ENCODE peak calls at places on chromosomes 12 and 14, in nine cellular contexts. I is uterus, C is hepatocyte, B is cardiac muscle cell, K is fibroblast of villous mesenchyme, R is HL-60, X is spleen, Q is esophagus squamous epithelium, E is cardiac fibroblast. W is an unnamed sample.

GRCh38 chr12:39620664-39621658 is 1.4 kb upstream of the ABCD2 start:
- DNase-seq in X (peak; percentile 72), K (peak; percentile 1), I (no peak), R (no peak), C (no peak), Q (no peak), B (peak; percentile 10), E (no peak), W (peak; percentile 14)

GRCh38 chr14:48325486-48325885 is 650.1 kb upstream of the MDGA2 start:
- DNase-seq in B (no peak), C (no peak), R (no peak), I (no peak), E (no peak), X (no peak), Q (no peak), K (no peak), W (no peak)

GRCh38 chr12:71195338-71195896 is 37.6 kb upstream of the TSPAN8 start:
- DNase-seq in C (peak; percentile 14), I (no peak), X (no peak), B (no peak), Q (no peak), K (no peak), R (no peak), E (no peak), W (no peak)

GRCh38 chr14:74952697-74953484 is 2.5 kb downstream of the PGF start:
- DNase-seq in Q (no peak), K (no peak), I (no peak), X (no peak), R (no peak), E (no peak), C (peak; percentile 12), B (no peak), W (no peak)

GRCh38 chr12:85369365-85370154 is 89.5 kb downstream of the ALX1 start:
- DNase-seq in E (peak; percentile 12), B (no peak), X (no peak), I (no peak), K (no peak), C (peak; percentile 10), R (no peak), Q (no peak), W (no peak)

GRCh38 chr14:50000215-50001145 is 107.6 kb downstream of the ARF6 start:
- DNase-seq in Q (no peak), C (peak; percentile 82), E (peak; percentile 84), K (peak; percentile 92), I (peak; percentile 68), X (peak; percentile 92), R (peak; percentile 60), B (peak; percentile 81), W (peak; percentile 73)

GRCh38 chr14:79057333-79057732 is 887.2 kb downstream of the NRXN3 start:
- DNase-seq in X (no peak), E (no peak), R (no peak), C (no peak), Q (no peak), K (peak; percentile 29), B (no peak), I (no peak), W (no peak)

GRCh38 chr12:6267007-6267721 is 43.3 kb upstream of the PLEKHG6 start:
- DNase-seq in K (no peak), I (no peak), C (no peak), R (no peak), Q (no peak), X (peak; percentile 51), B (peak; percentile 36), E (peak; percentile 44), W (no peak)

GRCh38 chr14:32047791-32048190 is 29.3 kb upstream of the ARHGAP5 start:
- DNase-seq in C (no peak), X (no peak), B (no peak), K (no peak), I (no peak), E (no peak), Q (no peak), R (no peak), W (no peak)

GRCh38 chr14:89493877-89494634 is 77.0 kb upstream of the FOXN3 start:
- DNase-seq in R (no peak), X (no peak), C (no peak), I (no peak), E (peak; percentile 26), K (no peak), B (peak; percentile 29), Q (no peak), W (no peak)

GRCh38 chr14:24178399-24179178 is 6.7 kb downstream of the REC8 start:
- DNase-seq in R (no peak), C (no peak), K (no peak), Q (no peak), B (no peak), I (no peak), E (no peak), X (peak; percentile 29), W (no peak)

GRCh38 chr12:71780207-71780822 is 25.7 kb downstream of the RAB21 start:
- DNase-seq in E (peak; percentile 60), I (no peak), C (peak; percentile 68), K (peak; percentile 63), Q (no peak), X (no peak), B (peak; percentile 58), R (peak; percentile 38), W (peak; percentile 63)

GRCh38 chr12:78177298-78177697 is 346.6 kb downstream of the NAV3 start:
- DNase-seq in I (no peak), C (no peak), K (no peak), E (no peak), Q (no peak), X (no peak), B (no peak), R (no peak), W (no peak)

GRCh38 chr14:80850197-80850814 is 91.2 kb downstream of the CEP128 start:
- DNase-seq in Q (no peak), R (no peak), B (peak; percentile 68), X (no peak), E (peak; percentile 67), K (peak; percentile 66), C (peak; percentile 41), I (no peak), W (peak; percentile 79)

GRCh38 chr14:80845877-80846276 is 95.7 kb downstream of the CEP128 start:
- DNase-seq in I (no peak), E (no peak), Q (no peak), K (no peak), R (no peak), B (no peak), X (no peak), C (no peak), W (no peak)

GRCh38 chr14:80847093-80847492 is 94.4 kb downstream of the CEP128 start:
- DNase-seq in R (no peak), X (no peak), I (no peak), E (no peak), Q (no peak), K (no peak), B (no peak), C (no peak), W (no peak)

GRCh38 chr14:80839743-80840142 is 101.8 kb downstream of the CEP128 start:
- DNase-seq in E (no peak), I (no peak), R (no peak), X (no peak), K (no peak), C (no peak), Q (no peak), B (no peak), W (no peak)

GRCh38 chr14:80844872-80845271 is 96.7 kb downstream of the CEP128 start:
- DNase-seq in Q (no peak), B (no peak), K (no peak), I (no peak), X (no peak), E (no peak), R (no peak), C (no peak), W (no peak)
- H3K4me3 ChIP-seq in Q (no peak overlapping the region), B (no peak overlapping the region), K (no peak overlapping the region), I (no peak overlapping the region), X (no peak overlapping the region), E (no peak overlapping the region), R (no peak overlapping the region), C (no peak overlapping the region), W (no peak overlapping the region)

GRCh38 chr14:52013984-52014600 is 24.7 kb downstream of the RTRAF start:
- DNase-seq in R (no peak), E (no peak), I (no peak), B (no peak), X (no peak), C (no peak), K (no peak), Q (no peak), W (no peak)
- TF ChIP-seq CTCF in R (no peak), E (peak; percentile 32), I (no peak), B (peak; percentile 22), X (no peak), C (peak; percentile 9), K (peak; percentile 27), Q (no peak), W (peak; percentile 20)

DNA sequence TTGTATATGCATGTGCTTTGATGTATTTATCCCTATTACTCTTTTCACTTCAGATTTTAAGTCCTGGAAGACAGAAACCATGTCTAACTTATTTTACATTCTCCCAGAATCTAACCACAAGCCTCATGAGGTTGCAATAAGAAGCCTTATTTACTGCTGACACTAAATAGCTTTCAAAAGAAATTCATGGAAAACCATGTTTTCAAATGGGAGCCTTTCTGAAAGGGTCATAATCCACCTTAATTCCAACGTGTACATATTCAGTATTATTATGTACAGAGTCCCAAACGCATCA is 34.4 kb downstream of the CORO1C start:
- DNase-seq in E (no peak), C (no peak), X (no peak), K (no peak), B (no peak), Q (no peak), R (no peak), I (no peak), W (no peak)
- H3K4me3 ChIP-seq in E (no peak overlapping the region), C (no peak overlapping the region), X (no peak overlapping the region), K (no peak overlapping the region), B (no peak overlapping the region), Q (no peak overlapping the region), R (no peak overlapping the region), I (no peak overlapping the region), W (peak overlapping the region; percentile 18)

GRCh38 chr12:51533799-51534198 is 57.2 kb upstream of the SCN8A start:
- DNase-seq in K (peak; percentile 25), Q (no peak), E (peak; percentile 25), I (no peak), X (no peak), C (no peak), B (peak; percentile 44), R (no peak), W (peak; percentile 42)
- TF ChIP-seq CTCF in K (peak; percentile 29), Q (no peak), E (no peak), I (no peak), X (no peak), C (peak; percentile 21), B (peak; percentile 21), R (no peak), W (peak; percentile 28)

GRCh38 chr12:111435661-111436201 is 30.0 kb downstream of the SH2B3 start:
- DNase-seq in X (peak; percentile 87), E (no peak), B (no peak), I (no peak), K (no peak), Q (no peak), C (no peak), R (no peak), W (no peak)
- H3K4me3 ChIP-seq in X (peak overlapping the region; percentile 28), E (no peak overlapping the region), B (no peak overlapping the region), I (no peak overlapping the region), K (no peak overlapping the region), Q (no peak overlapping the region), C (no peak overlapping the region), R (no peak overlapping the region), W (no peak overlapping the region)

W was measured in fibroblast of pulmonary artery.